ENCODE peak calls at places on chromosome 19, in four cellular contexts. One of them, this sample, is unnamed.

GRCh38 chr19:22976248-22976647 is 26.7 kb downstream of the ZNF728 start:
- DNase-seq in activated effector memory CD4-positive, alpha-beta T cell treated with Interleukin-2 at 50 U/mL for 16 hours: no peak
- DNase-seq in foreskin fibroblast: no peak
- DNase-seq in AG09309: no peak
- DNase-seq in this sample: no peak

GRCh38 chr19:36110487-36111199 is at the start of gene OVOL3:
- DNase-seq in activated effector memory CD4-positive, alpha-beta T cell treated with Interleukin-2 at 50 U/mL for 16 hours: no peak
- DNase-seq in foreskin fibroblast: no peak
- DNase-seq in AG09309: no peak
- DNase-seq in this sample: no peak

GRCh38 chr19:47540748-47541147 is 25.9 kb upstream of the NAPA start:
- DNase-seq in activated effector memory CD4-positive, alpha-beta T cell treated with Interleukin-2 at 50 U/mL for 16 hours: no peak
- DNase-seq in foreskin fibroblast: peak
- DNase-seq in AG09309: peak
- DNase-seq in this sample: peak

GRCh38 chr19:16268676-16269319 is 55.8 kb upstream of the KLF2 start:
- DNase-seq in activated effector memory CD4-positive, alpha-beta T cell treated with Interleukin-2 at 50 U/mL for 16 hours: peak
- DNase-seq in foreskin fibroblast: no peak
- DNase-seq in AG09309: no peak
- DNase-seq in this sample: no peak

GRCh38 chr19:28556371-28556770 is 656.6 kb downstream of the UQCRFS1 start:
- DNase-seq in activated effector memory CD4-positive, alpha-beta T cell treated with Interleukin-2 at 50 U/mL for 16 hours: no peak
- DNase-seq in foreskin fibroblast: no peak
- DNase-seq in AG09309: no peak
- DNase-seq in this sample: no peak

GRCh38 chr19:41740415-41741243 is 14.7 kb upstream of the CEACAM6 start:
- DNase-seq in activated effector memory CD4-positive, alpha-beta T cell treated with Interleukin-2 at 50 U/mL for 16 hours: no peak
- DNase-seq in foreskin fibroblast: no peak
- DNase-seq in AG09309: no peak
- DNase-seq in this sample: no peak

GRCh38 chr19:13692096-13692495 is 72.2 kb upstream of the MRI1 start:
- DNase-seq in activated effector memory CD4-positive, alpha-beta T cell treated with Interleukin-2 at 50 U/mL for 16 hours: no peak
- DNase-seq in foreskin fibroblast: peak
- DNase-seq in AG09309: peak
- DNase-seq in this sample: peak

GRCh38 chr19:18417250-18418033 is 1.8 kb upstream of the SSBP4 start:
- DNase-seq in activated effector memory CD4-positive, alpha-beta T cell treated with Interleukin-2 at 50 U/mL for 16 hours: no peak
- DNase-seq in foreskin fibroblast: peak
- DNase-seq in AG09309: no peak
- DNase-seq in this sample: peak

GRCh38 chr19:30664358-30665058 is 292.3 kb downstream of the ZNF536 start:
- DNase-seq in activated effector memory CD4-positive, alpha-beta T cell treated with Interleukin-2 at 50 U/mL for 16 hours: no peak
- DNase-seq in foreskin fibroblast: peak
- DNase-seq in AG09309: no peak
- DNase-seq in this sample: peak

GRCh38 chr19:17757125-17757524 is 5.8 kb downstream of the FCHO1 start:
- DNase-seq in activated effector memory CD4-positive, alpha-beta T cell treated with Interleukin-2 at 50 U/mL for 16 hours: no peak
- DNase-seq in foreskin fibroblast: peak
- DNase-seq in AG09309: no peak
- DNase-seq in this sample: peak

This sample was measured in cardiac fibroblast.